ENCODE peak calls at places on chromosomes 1 and 21, in ten cellular contexts. T, A, Z, F, Y, L, W, V, H and X are unnamed samples.

GRCh38 chr1:192700834-192701271 is 64.9 kb downstream of the RGS13 start:
- DNase-seq in Z (no peak), Y (peak), L (no peak), H (peak), F (no peak), A (peak), T (no peak), W (no peak), V (peak), X (no peak)

GRCh38 chr1:201399352-201400126 is 415 bp upstream of the LAD1 start:
- DNase-seq in Y (no peak), H (no peak), Z (no peak), A (no peak), F (no peak), V (no peak), L (no peak), T (peak), W (peak), X (peak)

GRCh38 chr21:41631564-41632461 is 123.9 kb upstream of the TMPRSS2 start:
- DNase-seq in F (no peak), A (no peak), L (no peak), T (no peak), Y (no peak), W (no peak), Z (no peak), H (peak), V (peak), X (no peak)

GRCh38 chr1:93716974-93717373 is 35.3 kb upstream of the BCAR3 start:
- DNase-seq in F (no peak), A (peak), T (no peak), Y (no peak), L (no peak), Z (no peak), W (no peak), H (peak), V (no peak), X (no peak)

GRCh38 chr1:45093334-45093733 is 81.3 kb downstream of the UROD start:
- DNase-seq in F (no peak), V (no peak), A (no peak), Y (no peak), Z (no peak), T (no peak), H (no peak), L (no peak), W (no peak), X (no peak)

GRCh38 chr1:15684042-15684461 is at the start of gene PLEKHM2:
- DNase-seq in F (peak), Z (peak), H (peak), A (peak), Y (no peak), W (no peak), V (no peak), T (peak), L (no peak), X (no peak)

GRCh38 chr21:44372616-44373015 is 19.2 kb downstream of the TRPM2 start:
- DNase-seq in A (no peak), W (no peak), T (no peak), V (no peak), Z (no peak), F (no peak), H (no peak), L (no peak), Y (no peak), X (no peak)

GRCh38 chr1:13892671-13893325 is 192.8 kb downstream of the PRDM2 start:
- DNase-seq in F (no peak), Z (no peak), W (peak), L (no peak), V (no peak), A (no peak), Y (no peak), H (no peak), T (peak), X (peak)

GRCh38 chr21:34351786-34352241 is 12.0 kb upstream of the KCNE2 start:
- DNase-seq in F (no peak), L (peak), T (peak), W (no peak), Z (no peak), A (peak), Y (no peak), H (peak), V (no peak), X (no peak)

GRCh38 chr1:235014756-235015155 is 113.9 kb downstream of the TOMM20 start:
- DNase-seq in Y (no peak), T (no peak), W (no peak), H (no peak), Z (no peak), A (no peak), L (no peak), F (no peak), V (no peak), X (no peak)

GRCh38 chr1:42177551-42177981 is 13.0 kb upstream of the GUCA2A start:
- DNase-seq in H (peak), L (no peak), Y (peak), Z (no peak), T (no peak), V (peak), W (no peak), F (no peak), A (peak), X (no peak)